ENCODE peak calls at places on chromosome 11, in four cellular contexts. One of them, this sample, is unnamed.

GRCh38 chr11:2930705-2931415 is 1.6 kb upstream of the PHLDA2 start:
- DNase-seq in K562: peak; percentile 70
- DNase-seq in GM12878: peak; percentile 16
- DNase-seq in HepG2: peak; percentile 68
- DNase-seq in this sample: peak; percentile 53

GRCh38 chr11:96314326-96315050 is 28.5 kb downstream of the MAML2 start:
- DNase-seq in K562: no peak
- DNase-seq in GM12878: no peak
- DNase-seq in HepG2: no peak
- DNase-seq in this sample: no peak

GRCh38 chr11:65882191-65883057 is 2.8 kb downstream of the CTSW start:
- DNase-seq in K562: no peak
- DNase-seq in GM12878: no peak
- DNase-seq in HepG2: no peak
- DNase-seq in this sample: no peak

GRCh38 chr11:12287374-12288211 is 89.8 kb upstream of the PARVA start:
- DNase-seq in K562: peak; percentile 40
- DNase-seq in GM12878: no peak
- DNase-seq in HepG2: peak; percentile 59
- DNase-seq in this sample: no peak

GRCh38 chr11:66015094-66015881 is 3.5 kb downstream of the CST6 start:
- DNase-seq in K562: no peak
- DNase-seq in GM12878: no peak
- DNase-seq in HepG2: no peak
- DNase-seq in this sample: no peak

GRCh38 chr11:85875505-85875904 is 20.3 kb downstream of the CCDC83 start:
- DNase-seq in K562: no peak
- DNase-seq in GM12878: no peak
- DNase-seq in HepG2: no peak
- DNase-seq in this sample: no peak

GRCh38 chr11:95925011-95925410 is 1.1 kb upstream of the MTMR2 start:
- DNase-seq in K562: peak; percentile 31
- DNase-seq in GM12878: no peak
- DNase-seq in HepG2: peak; percentile 31
- DNase-seq in this sample: no peak

GRCh38 chr11:65743928-65744698 is 23.5 kb upstream of the RNASEH2C start:
- DNase-seq in K562: peak; percentile 60
- DNase-seq in GM12878: no peak
- DNase-seq in HepG2: peak; percentile 82
- DNase-seq in this sample: peak; percentile 52

GRCh38 chr11:117817213-117818035 is 7.1 kb downstream of the FXYD2 start:
- DNase-seq in K562: peak; percentile 65
- DNase-seq in GM12878: peak; percentile 93
- DNase-seq in HepG2: peak; percentile 49
- DNase-seq in this sample: peak; percentile 80

GRCh38 chr11:119905162-119905561 is 176.2 kb upstream of the NECTIN1 start:
- DNase-seq in K562: no peak
- DNase-seq in GM12878: no peak
- DNase-seq in HepG2: no peak
- DNase-seq in this sample: no peak

GRCh38 chr11:45155627-45156180 is 9.3 kb downstream of the PRDM11 start:
- DNase-seq in K562: no peak
- DNase-seq in GM12878: no peak
- DNase-seq in HepG2: no peak
- DNase-seq in this sample: no peak

GRCh38 chr11:105609341-105609781 is 512 bp upstream of the GRIA4 start:
- DNase-seq in K562: no peak
- DNase-seq in GM12878: no peak
- DNase-seq in HepG2: peak; percentile 8
- DNase-seq in this sample: peak; percentile 23

GRCh38 chr11:134571301-134571700 is 159.3 kb upstream of the B3GAT1 start:
- DNase-seq in K562: no peak
- DNase-seq in GM12878: no peak
- DNase-seq in HepG2: no peak
- DNase-seq in this sample: no peak

GRCh38 chr11:111064118-111064517 is 181.4 kb upstream of the POU2AF2 start:
- DNase-seq in K562: no peak
- DNase-seq in GM12878: no peak
- DNase-seq in HepG2: no peak
- DNase-seq in this sample: no peak

GRCh38 chr11:74012072-74012809 is 3.4 kb upstream of the UCP3 start:
- DNase-seq in K562: no peak
- DNase-seq in GM12878: no peak
- DNase-seq in HepG2: no peak
- DNase-seq in this sample: no peak
- TF ChIP-seq FOXM1 in K562: no peak
- TF ChIP-seq FOXM1 in GM12878: no peak
- TF ChIP-seq FOXM1 in HepG2: no peak
- TF ChIP-seq FOXM1 in this sample: no peak

DNA sequence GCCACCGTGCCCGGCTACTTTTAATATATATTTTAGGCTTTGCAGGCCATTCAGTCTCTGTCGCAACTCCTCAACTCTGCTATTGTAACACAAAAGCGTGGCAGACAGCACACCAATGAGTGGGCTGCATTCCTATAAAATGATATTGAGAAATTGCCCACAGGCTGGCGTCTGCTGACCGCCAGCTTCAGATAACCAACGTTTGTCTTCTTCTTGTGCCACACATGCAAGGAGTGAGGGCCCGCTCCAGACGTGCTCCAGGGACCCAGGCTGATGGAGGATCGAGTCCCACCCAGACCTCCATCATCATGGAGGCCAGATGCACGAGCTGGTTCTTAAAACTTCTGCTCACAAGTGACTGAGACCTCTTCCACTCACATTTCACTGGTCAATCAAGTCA is 35.4 kb upstream of the LINC01488 start:
- DNase-seq in K562: no peak
- DNase-seq in GM12878: no peak
- DNase-seq in HepG2: no peak
- DNase-seq in this sample: no peak
- TF ChIP-seq SP1 in K562: no peak
- TF ChIP-seq SP1 in GM12878: no peak
- TF ChIP-seq SP1 in HepG2: no peak
- TF ChIP-seq SP1 in this sample: no peak

GRCh38 chr11:34839969-34840368 is 76.2 kb downstream of the APIP start:
- DNase-seq in K562: no peak
- DNase-seq in GM12878: no peak
- DNase-seq in HepG2: no peak
- DNase-seq in this sample: no peak
- TF ChIP-seq FOXM1 in K562: no peak
- TF ChIP-seq FOXM1 in GM12878: no peak
- TF ChIP-seq FOXM1 in HepG2: no peak
- TF ChIP-seq FOXM1 in this sample: no peak

GRCh38 chr11:108890482-108891092 is 225.7 kb downstream of the DDX10 start:
- DNase-seq in K562: no peak
- DNase-seq in GM12878: no peak
- DNase-seq in HepG2: no peak
- DNase-seq in this sample: no peak
- TF ChIP-seq SP1 in K562: no peak
- TF ChIP-seq SP1 in GM12878: no peak
- TF ChIP-seq SP1 in HepG2: no peak
- TF ChIP-seq SP1 in this sample: no peak

GRCh38 chr11:68674461-68674860 is 9.9 kb upstream of the GAL start:
- DNase-seq in K562: no peak
- DNase-seq in GM12878: no peak
- DNase-seq in HepG2: no peak
- DNase-seq in this sample: no peak

GRCh38 chr11:68670208-68670992 is 13.9 kb upstream of the GAL start:
- DNase-seq in K562: no peak
- DNase-seq in GM12878: no peak
- DNase-seq in HepG2: no peak
- DNase-seq in this sample: no peak

GRCh38 chr11:68673991-68674390 is 10.4 kb upstream of the GAL start:
- DNase-seq in K562: no peak
- DNase-seq in GM12878: no peak
- DNase-seq in HepG2: no peak
- DNase-seq in this sample: no peak

GRCh38 chr11:68669301-68670090 is 14.8 kb upstream of the GAL start:
- DNase-seq in K562: no peak
- DNase-seq in GM12878: no peak
- DNase-seq in HepG2: no peak
- DNase-seq in this sample: no peak

GRCh38 chr11:68673291-68673930 is 10.9 kb upstream of the GAL start:
- DNase-seq in K562: no peak
- DNase-seq in GM12878: no peak
- DNase-seq in HepG2: no peak
- DNase-seq in this sample: no peak
- TF ChIP-seq FOXM1 in K562: no peak
- TF ChIP-seq FOXM1 in GM12878: no peak
- TF ChIP-seq FOXM1 in HepG2: no peak
- TF ChIP-seq FOXM1 in this sample: no peak

GRCh38 chr11:31649567-31649966 is 140.0 kb downstream of the ELP4 start:
- DNase-seq in K562: no peak
- DNase-seq in GM12878: no peak
- DNase-seq in HepG2: no peak
- DNase-seq in this sample: no peak
- TF ChIP-seq SP1 in K562: no peak
- TF ChIP-seq SP1 in GM12878: no peak
- TF ChIP-seq SP1 in HepG2: no peak
- TF ChIP-seq SP1 in this sample: no peak

GRCh38 chr11:31936309-31936708 is 125.2 kb upstream of the PAX6 start:
- DNase-seq in K562: no peak
- DNase-seq in GM12878: no peak
- DNase-seq in HepG2: no peak
- DNase-seq in this sample: no peak
- TF ChIP-seq FOXM1 in K562: no peak
- TF ChIP-seq FOXM1 in GM12878: no peak
- TF ChIP-seq FOXM1 in HepG2: no peak
- TF ChIP-seq FOXM1 in this sample: no peak

GRCh38 chr11:129694538-129694937 is 121.1 kb upstream of the TMEM45B start:
- DNase-seq in K562: peak; percentile 32
- DNase-seq in GM12878: no peak
- DNase-seq in HepG2: no peak
- DNase-seq in this sample: no peak
- TF ChIP-seq SP1 in K562: no peak
- TF ChIP-seq SP1 in GM12878: no peak
- TF ChIP-seq SP1 in HepG2: no peak
- TF ChIP-seq SP1 in this sample: no peak

DNA sequence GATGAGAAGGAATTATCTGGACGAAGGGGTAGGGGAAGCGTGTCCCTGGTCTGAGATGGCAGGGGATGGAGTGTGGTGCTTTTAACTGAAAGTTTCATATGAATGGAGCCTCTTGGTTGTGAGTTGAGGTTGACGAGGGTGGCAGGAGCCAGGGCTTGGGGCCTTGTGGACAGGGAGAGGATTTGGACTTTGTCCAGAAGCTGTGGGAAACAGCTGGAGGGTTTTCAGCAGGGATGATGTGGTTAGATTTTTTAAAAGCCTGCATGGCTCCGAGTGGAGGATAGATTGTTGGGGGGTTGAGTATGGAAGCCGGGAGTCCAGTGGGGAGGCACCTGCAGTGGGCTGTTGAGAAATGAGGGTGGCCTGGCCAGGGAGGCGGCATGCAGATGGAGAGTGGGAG is 24.8 kb downstream of the MYO7A start:
- DNase-seq in K562: no peak
- DNase-seq in GM12878: no peak
- DNase-seq in HepG2: no peak
- DNase-seq in this sample: no peak
- TF ChIP-seq FOXM1 in K562: no peak
- TF ChIP-seq FOXM1 in GM12878: no peak
- TF ChIP-seq FOXM1 in HepG2: no peak
- TF ChIP-seq FOXM1 in this sample: no peak

This sample was measured in HEK293T.